ENCODE peak calls at places on chromosomes 6 and 20, in ten cellular contexts. One of them, this sample, is unnamed.

GRCh38 chr6:71621918-71622519 is 264.3 kb upstream of the RIMS1 start:
- DNase-seq in stimulated activated CD8-positive, alpha-beta memory T cell treated with anti-CD3 and anti-CD28 coated beads, Interleukin-4, amount 100 ng/mL, for 4 hours: no peak
- DNase-seq in GDM1: no peak
- DNase-seq in ACHN: peak; percentile 24
- DNase-seq in HuH-7.5: no peak
- DNase-seq in Ammon's horn: peak; percentile 4
- DNase-seq in iPS-NIHi11: no peak
- DNase-seq in cerebellum: peak; percentile 49
- DNase-seq in activated CD8-positive, alpha-beta memory T cell treated with anti-CD3 and anti-CD28 coated beads for 4 hours: no peak
- DNase-seq in PC-9: no peak
- DNase-seq in this sample: no peak

GRCh38 chr6:35294308-35294945 is 3.2 kb upstream of the DEF6 start:
- DNase-seq in Ammon's horn: peak; percentile 67
- DNase-seq in HuH-7.5: peak; percentile 71
- DNase-seq in GDM1: no peak
- DNase-seq in ACHN: peak; percentile 36
- DNase-seq in PC-9: peak; percentile 37
- DNase-seq in iPS-NIHi11: peak; percentile 88
- DNase-seq in stimulated activated CD8-positive, alpha-beta memory T cell treated with anti-CD3 and anti-CD28 coated beads, Interleukin-4, amount 100 ng/mL, for 4 hours: no peak
- DNase-seq in cerebellum: peak; percentile 74
- DNase-seq in activated CD8-positive, alpha-beta memory T cell treated with anti-CD3 and anti-CD28 coated beads for 4 hours: no peak
- DNase-seq in this sample: no peak

GRCh38 chr6:159121387-159121955 is 47.7 kb upstream of the FNDC1 start:
- DNase-seq in Ammon's horn: peak; percentile 51
- DNase-seq in stimulated activated CD8-positive, alpha-beta memory T cell treated with anti-CD3 and anti-CD28 coated beads, Interleukin-4, amount 100 ng/mL, for 4 hours: no peak
- DNase-seq in cerebellum: peak; percentile 78
- DNase-seq in activated CD8-positive, alpha-beta memory T cell treated with anti-CD3 and anti-CD28 coated beads for 4 hours: no peak
- DNase-seq in HuH-7.5: no peak
- DNase-seq in iPS-NIHi11: no peak
- DNase-seq in ACHN: no peak
- DNase-seq in GDM1: no peak
- DNase-seq in PC-9: no peak
- DNase-seq in this sample: no peak

GRCh38 chr6:170485159-170485558 is 67.9 kb downstream of the PSMB1 start:
- DNase-seq in ACHN: no peak
- DNase-seq in stimulated activated CD8-positive, alpha-beta memory T cell treated with anti-CD3 and anti-CD28 coated beads, Interleukin-4, amount 100 ng/mL, for 4 hours: no peak
- DNase-seq in PC-9: no peak
- DNase-seq in GDM1: no peak
- DNase-seq in Ammon's horn: no peak
- DNase-seq in iPS-NIHi11: peak; percentile 50
- DNase-seq in HuH-7.5: no peak
- DNase-seq in activated CD8-positive, alpha-beta memory T cell treated with anti-CD3 and anti-CD28 coated beads for 4 hours: no peak
- DNase-seq in cerebellum: no peak
- DNase-seq in this sample: no peak

GRCh38 chr6:166313255-166314070 is 5.3 kb upstream of the PRR18 start:
- DNase-seq in cerebellum: no peak
- DNase-seq in activated CD8-positive, alpha-beta memory T cell treated with anti-CD3 and anti-CD28 coated beads for 4 hours: peak; percentile 22
- DNase-seq in GDM1: peak; percentile 53
- DNase-seq in PC-9: no peak
- DNase-seq in iPS-NIHi11: peak; percentile 77
- DNase-seq in HuH-7.5: peak; percentile 66
- DNase-seq in ACHN: peak; percentile 63
- DNase-seq in stimulated activated CD8-positive, alpha-beta memory T cell treated with anti-CD3 and anti-CD28 coated beads, Interleukin-4, amount 100 ng/mL, for 4 hours: peak; percentile 24
- DNase-seq in Ammon's horn: peak; percentile 76
- DNase-seq in this sample: no peak

GRCh38 chr6:165636015-165636414 is 27.0 kb downstream of the PDE10A start:
- DNase-seq in HuH-7.5: no peak
- DNase-seq in ACHN: no peak
- DNase-seq in iPS-NIHi11: no peak
- DNase-seq in stimulated activated CD8-positive, alpha-beta memory T cell treated with anti-CD3 and anti-CD28 coated beads, Interleukin-4, amount 100 ng/mL, for 4 hours: no peak
- DNase-seq in GDM1: no peak
- DNase-seq in cerebellum: no peak
- DNase-seq in activated CD8-positive, alpha-beta memory T cell treated with anti-CD3 and anti-CD28 coated beads for 4 hours: no peak
- DNase-seq in Ammon's horn: no peak
- DNase-seq in PC-9: no peak
- DNase-seq in this sample: no peak

GRCh38 chr6:11432091-11432490 is 105.5 kb upstream of the TMEM170B start:
- DNase-seq in activated CD8-positive, alpha-beta memory T cell treated with anti-CD3 and anti-CD28 coated beads for 4 hours: no peak
- DNase-seq in HuH-7.5: no peak
- DNase-seq in ACHN: no peak
- DNase-seq in PC-9: no peak
- DNase-seq in stimulated activated CD8-positive, alpha-beta memory T cell treated with anti-CD3 and anti-CD28 coated beads, Interleukin-4, amount 100 ng/mL, for 4 hours: no peak
- DNase-seq in Ammon's horn: no peak
- DNase-seq in iPS-NIHi11: no peak
- DNase-seq in GDM1: no peak
- DNase-seq in cerebellum: no peak
- DNase-seq in this sample: no peak

GRCh38 chr6:88238065-88238464 is 71.9 kb upstream of the CNR1 start:
- DNase-seq in iPS-NIHi11: peak; percentile 62
- DNase-seq in ACHN: peak; percentile 25
- DNase-seq in HuH-7.5: no peak
- DNase-seq in cerebellum: no peak
- DNase-seq in PC-9: no peak
- DNase-seq in stimulated activated CD8-positive, alpha-beta memory T cell treated with anti-CD3 and anti-CD28 coated beads, Interleukin-4, amount 100 ng/mL, for 4 hours: no peak
- DNase-seq in Ammon's horn: no peak
- DNase-seq in GDM1: peak; percentile 2
- DNase-seq in activated CD8-positive, alpha-beta memory T cell treated with anti-CD3 and anti-CD28 coated beads for 4 hours: no peak
- DNase-seq in this sample: peak; percentile 55

GRCh38 chr20:25046736-25047666 is 10.9 kb downstream of the ACSS1 start:
- DNase-seq in PC-9: no peak
- DNase-seq in ACHN: no peak
- DNase-seq in activated CD8-positive, alpha-beta memory T cell treated with anti-CD3 and anti-CD28 coated beads for 4 hours: no peak
- DNase-seq in cerebellum: no peak
- DNase-seq in iPS-NIHi11: no peak
- DNase-seq in HuH-7.5: no peak
- DNase-seq in Ammon's horn: no peak
- DNase-seq in stimulated activated CD8-positive, alpha-beta memory T cell treated with anti-CD3 and anti-CD28 coated beads, Interleukin-4, amount 100 ng/mL, for 4 hours: no peak
- DNase-seq in GDM1: no peak
- DNase-seq in this sample: no peak

GRCh38 chr20:43983359-43983758 is 68.7 kb downstream of the TOX2 start:
- DNase-seq in HuH-7.5: no peak
- DNase-seq in iPS-NIHi11: no peak
- DNase-seq in GDM1: no peak
- DNase-seq in activated CD8-positive, alpha-beta memory T cell treated with anti-CD3 and anti-CD28 coated beads for 4 hours: no peak
- DNase-seq in stimulated activated CD8-positive, alpha-beta memory T cell treated with anti-CD3 and anti-CD28 coated beads, Interleukin-4, amount 100 ng/mL, for 4 hours: no peak
- DNase-seq in Ammon's horn: no peak
- DNase-seq in PC-9: no peak
- DNase-seq in ACHN: peak; percentile 13
- DNase-seq in cerebellum: no peak
- DNase-seq in this sample: no peak

GRCh38 chr6:45196121-45196520 is 132.0 kb upstream of the RUNX2 start:
- DNase-seq in cerebellum: no peak
- DNase-seq in ACHN: no peak
- DNase-seq in GDM1: no peak
- DNase-seq in PC-9: no peak
- DNase-seq in Ammon's horn: no peak
- DNase-seq in activated CD8-positive, alpha-beta memory T cell treated with anti-CD3 and anti-CD28 coated beads for 4 hours: no peak
- DNase-seq in iPS-NIHi11: no peak
- DNase-seq in HuH-7.5: no peak
- DNase-seq in stimulated activated CD8-positive, alpha-beta memory T cell treated with anti-CD3 and anti-CD28 coated beads, Interleukin-4, amount 100 ng/mL, for 4 hours: no peak
- DNase-seq in this sample: no peak

GRCh38 chr20:49579874-49580817 is 12.2 kb upstream of the PTGIS start:
- DNase-seq in cerebellum: no peak
- DNase-seq in PC-9: no peak
- DNase-seq in stimulated activated CD8-positive, alpha-beta memory T cell treated with anti-CD3 and anti-CD28 coated beads, Interleukin-4, amount 100 ng/mL, for 4 hours: no peak
- DNase-seq in Ammon's horn: no peak
- DNase-seq in iPS-NIHi11: no peak
- DNase-seq in GDM1: no peak
- DNase-seq in HuH-7.5: no peak
- DNase-seq in activated CD8-positive, alpha-beta memory T cell treated with anti-CD3 and anti-CD28 coated beads for 4 hours: no peak
- DNase-seq in ACHN: no peak
- DNase-seq in this sample: no peak

GRCh38 chr6:138499303-138499991 is at the start of gene NHSL1:
- DNase-seq in HuH-7.5: no peak
- DNase-seq in activated CD8-positive, alpha-beta memory T cell treated with anti-CD3 and anti-CD28 coated beads for 4 hours: no peak
- DNase-seq in iPS-NIHi11: peak; percentile 51
- DNase-seq in cerebellum: no peak
- DNase-seq in stimulated activated CD8-positive, alpha-beta memory T cell treated with anti-CD3 and anti-CD28 coated beads, Interleukin-4, amount 100 ng/mL, for 4 hours: no peak
- DNase-seq in Ammon's horn: peak; percentile 49
- DNase-seq in PC-9: no peak
- DNase-seq in GDM1: peak; percentile 40
- DNase-seq in ACHN: peak; percentile 88
- DNase-seq in this sample: no peak

GRCh38 chr20:12594410-12595130 is 414.2 kb upstream of the SPTLC3 start:
- DNase-seq in stimulated activated CD8-positive, alpha-beta memory T cell treated with anti-CD3 and anti-CD28 coated beads, Interleukin-4, amount 100 ng/mL, for 4 hours: no peak
- DNase-seq in iPS-NIHi11: peak; percentile 42
- DNase-seq in HuH-7.5: no peak
- DNase-seq in Ammon's horn: peak; percentile 12
- DNase-seq in ACHN: peak; percentile 24
- DNase-seq in activated CD8-positive, alpha-beta memory T cell treated with anti-CD3 and anti-CD28 coated beads for 4 hours: no peak
- DNase-seq in cerebellum: no peak
- DNase-seq in GDM1: no peak
- DNase-seq in PC-9: no peak
- DNase-seq in this sample: no peak

This sample was measured in H1.